ENCODE peak calls at places on chromosomes 5 and 9, in seven cellular contexts. One of them, this sample, is unnamed.

GRCh38 chr5:126597156-126597555 is 2.1 kb upstream of the ALDH7A1 start:
- DNase-seq in right cardiac atrium: no peak
- DNase-seq in skeletal muscle cell: peak
- DNase-seq in neural progenitor cell: no peak
- DNase-seq in heart left ventricle: no peak
- DNase-seq in cardiac fibroblast: peak
- DNase-seq in H7: no peak
- DNase-seq in this sample: no peak

GRCh38 chr9:117546894-117547293 is 132.0 kb upstream of the ASTN2 start:
- DNase-seq in skeletal muscle cell: no peak
- DNase-seq in heart left ventricle: no peak
- DNase-seq in cardiac fibroblast: no peak
- DNase-seq in right cardiac atrium: peak
- DNase-seq in neural progenitor cell: no peak
- DNase-seq in H7: peak
- DNase-seq in this sample: no peak

GRCh38 chr9:129415031-129415953 is 205.6 kb downstream of the C9orf50 start:
- DNase-seq in cardiac fibroblast: no peak
- DNase-seq in right cardiac atrium: peak
- DNase-seq in skeletal muscle cell: no peak
- DNase-seq in heart left ventricle: no peak
- DNase-seq in neural progenitor cell: no peak
- DNase-seq in H7: peak
- DNase-seq in this sample: no peak

GRCh38 chr9:113542016-113542415 is 78.5 kb downstream of the RGS3 start:
- DNase-seq in right cardiac atrium: no peak
- DNase-seq in neural progenitor cell: no peak
- DNase-seq in cardiac fibroblast: no peak
- DNase-seq in H7: no peak
- DNase-seq in heart left ventricle: no peak
- DNase-seq in skeletal muscle cell: no peak
- DNase-seq in this sample: no peak

GRCh38 chr5:171441246-171441791 is 21.9 kb downstream of the FGF18 start:
- DNase-seq in H7: no peak
- DNase-seq in heart left ventricle: no peak
- DNase-seq in cardiac fibroblast: no peak
- DNase-seq in neural progenitor cell: no peak
- DNase-seq in skeletal muscle cell: no peak
- DNase-seq in right cardiac atrium: no peak
- DNase-seq in this sample: no peak

GRCh38 chr9:122374885-122375420 is 4.1 kb downstream of the PTGS1 start:
- DNase-seq in skeletal muscle cell: no peak
- DNase-seq in right cardiac atrium: peak
- DNase-seq in cardiac fibroblast: peak
- DNase-seq in heart left ventricle: peak
- DNase-seq in H7: peak
- DNase-seq in neural progenitor cell: peak
- DNase-seq in this sample: peak

GRCh38 chr9:131181091-131181681 is 55.8 kb downstream of the NUP214 start:
- DNase-seq in H7: peak
- DNase-seq in heart left ventricle: no peak
- DNase-seq in neural progenitor cell: no peak
- DNase-seq in right cardiac atrium: no peak
- DNase-seq in skeletal muscle cell: no peak
- DNase-seq in cardiac fibroblast: no peak
- DNase-seq in this sample: no peak

GRCh38 chr5:16606628-16607027 is 10.2 kb downstream of the RETREG1 start:
- DNase-seq in cardiac fibroblast: no peak
- DNase-seq in H7: no peak
- DNase-seq in neural progenitor cell: no peak
- DNase-seq in skeletal muscle cell: no peak
- DNase-seq in right cardiac atrium: no peak
- DNase-seq in heart left ventricle: no peak
- DNase-seq in this sample: no peak

GRCh38 chr5:37685211-37685610 is 154.6 kb downstream of the GDNF start:
- DNase-seq in H7: no peak
- DNase-seq in heart left ventricle: no peak
- DNase-seq in right cardiac atrium: peak
- DNase-seq in skeletal muscle cell: no peak
- DNase-seq in neural progenitor cell: no peak
- DNase-seq in cardiac fibroblast: no peak
- DNase-seq in this sample: no peak

GRCh38 chr5:78972654-78973428 is 12.3 kb downstream of the ARSB start:
- DNase-seq in H7: no peak
- DNase-seq in heart left ventricle: no peak
- DNase-seq in skeletal muscle cell: peak
- DNase-seq in cardiac fibroblast: peak
- DNase-seq in right cardiac atrium: no peak
- DNase-seq in neural progenitor cell: no peak
- DNase-seq in this sample: peak

GRCh38 chr5:55308254-55308836 is 556 bp downstream of the MTREX start:
- DNase-seq in skeletal muscle cell: no peak
- DNase-seq in H7: no peak
- DNase-seq in cardiac fibroblast: peak
- DNase-seq in neural progenitor cell: no peak
- DNase-seq in right cardiac atrium: no peak
- DNase-seq in heart left ventricle: no peak
- DNase-seq in this sample: no peak

GRCh38 chr9:5622019-5622418 is 6.9 kb upstream of the RIC1 start:
- DNase-seq in cardiac fibroblast: peak
- DNase-seq in neural progenitor cell: no peak
- DNase-seq in H7: no peak
- DNase-seq in right cardiac atrium: no peak
- DNase-seq in skeletal muscle cell: peak
- DNase-seq in heart left ventricle: no peak
- DNase-seq in this sample: peak

GRCh38 chr9:22049411-22049810 is 40.3 kb upstream of the CDKN2B start:
- DNase-seq in right cardiac atrium: no peak
- DNase-seq in cardiac fibroblast: peak
- DNase-seq in heart left ventricle: no peak
- DNase-seq in H7: no peak
- DNase-seq in skeletal muscle cell: peak
- DNase-seq in neural progenitor cell: no peak
- DNase-seq in this sample: no peak

GRCh38 chr5:143008809-143009521 is 238.8 kb downstream of the ARHGAP26 start:
- DNase-seq in neural progenitor cell: no peak
- DNase-seq in H7: no peak
- DNase-seq in heart left ventricle: no peak
- DNase-seq in cardiac fibroblast: peak
- DNase-seq in right cardiac atrium: no peak
- DNase-seq in skeletal muscle cell: peak
- DNase-seq in this sample: peak

GRCh38 chr5:60010328-60010727 is 116.8 kb upstream of the PDE4D start:
- DNase-seq in neural progenitor cell: no peak
- DNase-seq in cardiac fibroblast: no peak
- DNase-seq in H7: no peak
- DNase-seq in heart left ventricle: no peak
- DNase-seq in right cardiac atrium: no peak
- DNase-seq in skeletal muscle cell: no peak
- DNase-seq in this sample: no peak

GRCh38 chr5:166618555-166618954 is 1672.9 kb upstream of the WWC1 start:
- DNase-seq in cardiac fibroblast: no peak
- DNase-seq in H7: peak
- DNase-seq in neural progenitor cell: peak
- DNase-seq in right cardiac atrium: no peak
- DNase-seq in heart left ventricle: no peak
- DNase-seq in skeletal muscle cell: no peak
- DNase-seq in this sample: no peak

GRCh38 chr9:12708562-12709298 is 15.5 kb downstream of the TYRP1 start:
- DNase-seq in cardiac fibroblast: peak
- DNase-seq in heart left ventricle: no peak
- DNase-seq in neural progenitor cell: no peak
- DNase-seq in right cardiac atrium: no peak
- DNase-seq in skeletal muscle cell: peak
- DNase-seq in H7: no peak
- DNase-seq in this sample: no peak

GRCh38 chr9:133035669-133036068 is 4.9 kb downstream of the GTF3C5 start:
- DNase-seq in heart left ventricle: no peak
- DNase-seq in cardiac fibroblast: no peak
- DNase-seq in neural progenitor cell: no peak
- DNase-seq in skeletal muscle cell: no peak
- DNase-seq in H7: no peak
- DNase-seq in right cardiac atrium: no peak
- DNase-seq in this sample: no peak

GRCh38 chr5:110956913-110957813 is 114.3 kb upstream of the TSLP start:
- DNase-seq in right cardiac atrium: no peak
- DNase-seq in neural progenitor cell: no peak
- DNase-seq in skeletal muscle cell: no peak
- DNase-seq in H7: no peak
- DNase-seq in heart left ventricle: no peak
- DNase-seq in cardiac fibroblast: no peak
- DNase-seq in this sample: no peak

GRCh38 chr5:107888541-107888940 is 217.8 kb upstream of the EFNA5 start:
- DNase-seq in right cardiac atrium: no peak
- DNase-seq in H7: no peak
- DNase-seq in cardiac fibroblast: no peak
- DNase-seq in neural progenitor cell: no peak
- DNase-seq in skeletal muscle cell: no peak
- DNase-seq in heart left ventricle: no peak
- DNase-seq in this sample: no peak

GRCh38 chr5:107887587-107887986 is 216.8 kb upstream of the EFNA5 start:
- DNase-seq in right cardiac atrium: no peak
- DNase-seq in neural progenitor cell: no peak
- DNase-seq in heart left ventricle: no peak
- DNase-seq in H7: no peak
- DNase-seq in cardiac fibroblast: no peak
- DNase-seq in skeletal muscle cell: no peak
- DNase-seq in this sample: no peak

GRCh38 chr5:107889387-107889786 is 218.7 kb upstream of the EFNA5 start:
- DNase-seq in cardiac fibroblast: no peak
- DNase-seq in heart left ventricle: no peak
- DNase-seq in neural progenitor cell: no peak
- DNase-seq in right cardiac atrium: no peak
- DNase-seq in H7: no peak
- DNase-seq in skeletal muscle cell: peak
- DNase-seq in this sample: no peak

GRCh38 chr5:107885601-107886000 is 214.9 kb upstream of the EFNA5 start:
- DNase-seq in cardiac fibroblast: no peak
- DNase-seq in right cardiac atrium: no peak
- DNase-seq in skeletal muscle cell: no peak
- DNase-seq in neural progenitor cell: no peak
- DNase-seq in H7: no peak
- DNase-seq in heart left ventricle: no peak
- DNase-seq in this sample: no peak

GRCh38 chr5:107887181-107887580 is 216.4 kb upstream of the EFNA5 start:
- DNase-seq in heart left ventricle: no peak
- DNase-seq in neural progenitor cell: no peak
- DNase-seq in right cardiac atrium: no peak
- DNase-seq in skeletal muscle cell: no peak
- DNase-seq in cardiac fibroblast: no peak
- DNase-seq in H7: no peak
- DNase-seq in this sample: no peak
- H3K4me3 ChIP-seq in heart left ventricle: no peak
- H3K4me3 ChIP-seq in neural progenitor cell: no peak
- H3K4me3 ChIP-seq in right cardiac atrium: no peak
- H3K4me3 ChIP-seq in skeletal muscle cell: no peak
- H3K4me3 ChIP-seq in cardiac fibroblast: no peak
- H3K4me3 ChIP-seq in H7: no peak
- H3K4me3 ChIP-seq in this sample: no peak

GRCh38 chr5:40224421-40224820 is 455.3 kb upstream of the PTGER4 start:
- DNase-seq in cardiac fibroblast: no peak
- DNase-seq in skeletal muscle cell: peak
- DNase-seq in heart left ventricle: no peak
- DNase-seq in right cardiac atrium: no peak
- DNase-seq in H7: no peak
- DNase-seq in neural progenitor cell: no peak
- DNase-seq in this sample: no peak
- H3K4me3 ChIP-seq in cardiac fibroblast: no peak
- H3K4me3 ChIP-seq in skeletal muscle cell: no peak
- H3K4me3 ChIP-seq in heart left ventricle: no peak
- H3K4me3 ChIP-seq in right cardiac atrium: no peak
- H3K4me3 ChIP-seq in H7: no peak
- H3K4me3 ChIP-seq in neural progenitor cell: no peak
- H3K4me3 ChIP-seq in this sample: no peak

GRCh38 chr5:2133080-2133479 is 250.4 kb upstream of the IRX4 start:
- DNase-seq in neural progenitor cell: no peak
- DNase-seq in right cardiac atrium: no peak
- DNase-seq in cardiac fibroblast: no peak
- DNase-seq in skeletal muscle cell: no peak
- DNase-seq in H7: no peak
- DNase-seq in heart left ventricle: no peak
- DNase-seq in this sample: no peak

GRCh38 chr5:2135833-2136232 is 253.1 kb upstream of the IRX4 start:
- DNase-seq in cardiac fibroblast: no peak
- DNase-seq in skeletal muscle cell: no peak
- DNase-seq in H7: peak
- DNase-seq in right cardiac atrium: no peak
- DNase-seq in neural progenitor cell: no peak
- DNase-seq in heart left ventricle: no peak
- DNase-seq in this sample: no peak

GRCh38 chr5:2135354-2135753 is 252.6 kb upstream of the IRX4 start:
- DNase-seq in H7: peak
- DNase-seq in heart left ventricle: no peak
- DNase-seq in skeletal muscle cell: no peak
- DNase-seq in cardiac fibroblast: no peak
- DNase-seq in right cardiac atrium: no peak
- DNase-seq in neural progenitor cell: no peak
- DNase-seq in this sample: no peak

GRCh38 chr5:2133936-2134335 is 251.2 kb upstream of the IRX4 start:
- DNase-seq in heart left ventricle: no peak
- DNase-seq in H7: no peak
- DNase-seq in right cardiac atrium: no peak
- DNase-seq in neural progenitor cell: no peak
- DNase-seq in skeletal muscle cell: no peak
- DNase-seq in cardiac fibroblast: no peak
- DNase-seq in this sample: no peak

DNA sequence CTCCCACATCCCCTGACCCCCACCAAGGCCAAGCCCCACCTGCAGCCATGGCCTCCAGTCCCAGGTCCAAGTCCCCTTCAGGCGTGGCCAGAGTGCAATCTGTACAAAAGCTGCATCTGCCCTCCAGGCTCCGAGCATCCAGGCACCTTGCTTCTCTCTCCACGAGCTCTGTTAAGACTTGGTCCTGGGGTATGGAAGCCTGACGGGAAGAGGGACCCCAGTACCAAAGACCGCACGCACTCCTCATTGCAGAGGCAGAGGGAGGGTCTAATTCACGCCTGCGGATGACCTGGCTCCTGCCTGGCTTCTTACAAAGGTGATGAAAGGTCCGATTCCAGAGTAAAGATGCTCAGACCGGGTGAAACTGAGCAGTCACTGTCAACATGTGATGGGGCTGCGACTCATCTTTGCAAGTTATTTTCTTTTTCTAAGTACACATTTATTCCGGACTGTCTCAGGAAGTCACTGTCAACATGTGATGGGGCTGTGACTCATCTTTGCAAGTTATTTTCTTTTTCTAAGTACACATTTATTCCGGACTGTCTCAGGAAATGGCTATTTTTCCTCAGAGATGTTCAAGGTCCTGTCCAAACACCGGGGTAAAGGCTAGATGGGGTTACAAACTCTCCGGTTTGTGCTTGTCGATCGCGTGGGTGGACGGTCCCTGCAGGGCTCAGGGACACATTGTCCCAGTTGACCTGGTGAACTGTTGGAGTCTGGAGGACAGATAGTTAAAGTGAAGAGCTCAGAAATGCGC is 252.0 kb upstream of the IRX4 start:
- DNase-seq in neural progenitor cell: no peak
- DNase-seq in H7: no peak
- DNase-seq in heart left ventricle: no peak
- DNase-seq in right cardiac atrium: no peak
- DNase-seq in cardiac fibroblast: no peak
- DNase-seq in skeletal muscle cell: no peak
- DNase-seq in this sample: no peak
- H3K4me3 ChIP-seq in neural progenitor cell: no peak
- H3K4me3 ChIP-seq in H7: no peak
- H3K4me3 ChIP-seq in heart left ventricle: no peak
- H3K4me3 ChIP-seq in right cardiac atrium: no peak
- H3K4me3 ChIP-seq in cardiac fibroblast: no peak
- H3K4me3 ChIP-seq in skeletal muscle cell: no peak
- H3K4me3 ChIP-seq in this sample: no peak

GRCh38 chr5:112709416-112709815 is 28.3 kb upstream of the APC start:
- DNase-seq in H7: no peak
- DNase-seq in heart left ventricle: no peak
- DNase-seq in right cardiac atrium: no peak
- DNase-seq in skeletal muscle cell: no peak
- DNase-seq in neural progenitor cell: no peak
- DNase-seq in cardiac fibroblast: peak
- DNase-seq in this sample: no peak
- H3K4me3 ChIP-seq in H7: no peak
- H3K4me3 ChIP-seq in heart left ventricle: no peak
- H3K4me3 ChIP-seq in right cardiac atrium: no peak
- H3K4me3 ChIP-seq in skeletal muscle cell: no peak
- H3K4me3 ChIP-seq in neural progenitor cell: peak
- H3K4me3 ChIP-seq in cardiac fibroblast: no peak
- H3K4me3 ChIP-seq in this sample: peak

This sample was measured in HFF-Myc.